ENCODE peak calls at places on chromosomes 13 and 19, in five cellular contexts. Z, H, I, E and W are unnamed samples.

GRCh38 chr13:42478531-42479156 is 95.3 kb upstream of the TNFSF11 start:
- DNase-seq in Z (no peak), E (no peak), I (peak; percentile 11), H (peak; percentile 2), W (peak; percentile 40)

GRCh38 chr13:33855371-33855895 is 37.5 kb downstream of the RFC3 start:
- DNase-seq in I (no peak), E (no peak), H (no peak), Z (no peak), W (no peak)

GRCh38 chr19:34348899-34349487 is 16.0 kb upstream of the GPI start:
- DNase-seq in E (peak; percentile 39), I (no peak), Z (no peak), H (no peak), W (no peak)

GRCh38 chr19:8332976-8333770 is 9.9 kb downstream of the KANK3 start:
- DNase-seq in E (no peak), Z (no peak), H (no peak), I (no peak), W (no peak)

GRCh38 chr13:35994131-35994966 is 136.8 kb downstream of the DCLK1 start:
- DNase-seq in I (no peak), H (no peak), Z (no peak), E (no peak), W (no peak)

GRCh38 chr19:44796701-44797115 is 12.2 kb upstream of the BCAM start:
- DNase-seq in E (peak; percentile 78), Z (no peak), I (no peak), H (no peak), W (no peak)

GRCh38 chr19:14369399-14370168 is 11.7 kb upstream of the ADGRE5 start:
- DNase-seq in I (peak; percentile 85), Z (peak; percentile 96), E (no peak), H (no peak), W (peak; percentile 72)

GRCh38 chr19:53537523-53538377 is at the start of gene ZNF331:
- DNase-seq in I (peak; percentile 94), E (peak; percentile 89), H (peak; percentile 60), Z (peak; percentile 88), W (peak; percentile 85)

GRCh38 chr13:50126378-50127016 is 111.3 kb downstream of the KCNRG start:
- DNase-seq in H (peak; percentile 26), Z (no peak), I (peak; percentile 54), E (no peak), W (peak; percentile 29)

GRCh38 chr19:3954107-3954506 is 16.8 kb downstream of the DAPK3 start:
- DNase-seq in H (no peak), I (no peak), Z (no peak), E (no peak), W (no peak)